ENCODE peak calls at places on chromosomes 5 and 9, in eight cellular contexts. Y is lower lobe of right lung; H is CD8-positive, alpha-beta memory T cell; F is body of pancreas; W is tibial nerve; J is GM23248; X is uterus; C is fibroblast of lung. A is an unnamed sample. For H3K9me3 and H3K4me1, the result is how much of the 10 kb centered on the place peaks cover.

GRCh38 chr5:149767278-149767550 is 37.1 kb downstream of the PPARGC1B start:
- DNase-seq in J (no peak), X (no peak), C (no peak), F (no peak), W (no peak), Y (no peak), H (no peak), A (no peak)

GRCh38 chr5:7078901-7079300 is 317.0 kb upstream of the ADCY2 start:
- DNase-seq in Y (no peak), H (no peak), C (no peak), F (no peak), J (peak), W (peak), X (no peak), A (no peak)

GRCh38 chr5:149037819-149038218 is 25.0 kb downstream of the SH3TC2 start:
- DNase-seq in C (no peak), X (no peak), Y (no peak), W (no peak), J (no peak), H (peak), F (no peak), A (no peak)

GRCh38 chr9:33703430-33704096 is 91.8 kb upstream of the PRSS3 start:
- DNase-seq in W (no peak), J (no peak), X (no peak), Y (no peak), F (no peak), C (no peak), H (no peak), A (no peak)

GRCh38 chr5:61228691-61229280 is 66.5 kb upstream of the SMIM15 start:
- DNase-seq in Y (no peak), C (peak), X (no peak), F (no peak), W (no peak), H (no peak), J (peak), A (no peak)

GRCh38 chr9:85224729-85225128 is 517.0 kb downstream of the AGTPBP1 start:
- DNase-seq in Y (no peak), W (no peak), F (no peak), J (peak), H (no peak), X (no peak), C (peak), A (no peak)

GRCh38 chr9:124780757-124781151 is 3.8 kb downstream of the OLFML2A start:
- DNase-seq in C (no peak), H (no peak), W (no peak), Y (no peak), J (no peak), F (no peak), X (peak), A (no peak)

GRCh38 chr9:107540167-107540566 is 50.6 kb upstream of the KLF4 start:
- DNase-seq in X (no peak), H (no peak), C (no peak), Y (no peak), F (no peak), J (peak), W (no peak), A (no peak)

GRCh38 chr5:95555553-95555952 is 652 bp downstream of the ARSK start:
- DNase-seq in W (no peak), X (no peak), F (no peak), Y (no peak), C (peak), H (no peak), J (peak), A (no peak)

GRCh38 chr5:53067641-53068040 is 41.9 kb downstream of the MOCS2 start:
- DNase-seq in H (no peak), X (no peak), C (peak), W (no peak), J (peak), Y (no peak), F (no peak), A (no peak)

GRCh38 chr5:60700347-60700815 is 415 bp upstream of the DEPDC1B start:
- DNase-seq in F (no peak), X (no peak), C (no peak), H (no peak), J (no peak), W (peak), Y (no peak), A (no peak)

GRCh38 chr9:121876658-121877271 is 216.3 kb downstream of the TTLL11 start:
- DNase-seq in C (peak), F (no peak), J (peak), W (no peak), H (no peak), X (no peak), Y (no peak), A (no peak)

GRCh38 chr5:171649002-171649401 is 136.6 kb upstream of the SMIM23 start:
- DNase-seq in J (no peak), F (no peak), H (no peak), X (no peak), C (no peak), Y (no peak), W (no peak), A (no peak)

GRCh38 chr9:111632051-111632450 is 917 bp downstream of the DNAJC25 start:
- DNase-seq in C (no peak), F (no peak), W (no peak), Y (no peak), H (no peak), X (no peak), J (peak), A (no peak)

GRCh38 chr9:79817469-79818004 is 245.8 kb downstream of the TLE4 start:
- DNase-seq in W (peak), Y (no peak), C (peak), H (no peak), F (no peak), J (no peak), X (no peak), A (peak)

GRCh38 chr5:177399903-177400868 is at the start of gene PFN3:
- DNase-seq in W (no peak), Y (no peak), C (peak), J (peak), F (no peak), H (no peak), X (no peak), A (peak)

DNA sequence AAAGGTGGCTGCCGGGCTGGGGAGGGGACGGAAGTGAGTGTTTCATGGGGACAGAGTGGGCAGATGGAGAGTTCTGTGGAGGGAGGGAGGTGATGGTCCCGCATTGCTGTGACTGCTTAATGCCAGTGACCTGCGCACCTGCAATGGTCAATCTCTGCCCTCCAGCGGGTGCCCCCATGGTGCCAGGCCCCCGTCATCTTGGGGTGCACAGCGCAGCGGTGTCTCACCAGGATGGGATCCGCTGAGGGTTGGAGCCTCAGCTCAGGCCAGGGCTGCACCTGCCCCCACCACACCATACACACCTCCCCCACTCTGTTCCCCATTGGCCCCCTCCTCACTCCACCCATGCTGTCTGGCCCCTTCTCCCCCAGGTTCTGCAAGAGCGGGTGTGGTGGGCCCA is 12.0 kb upstream of the CAMSAP1 start:
- DNase-seq in J (no peak), C (no peak), X (no peak), W (no peak), F (no peak), H (no peak), Y (no peak), A (no peak)
- H3K9me3 ChIP-seq in J (under half), C (under half), X (under half), W (half or more), F (under half), H (under half), Y (under half), A (under half)

GRCh38 chr9:133708123-133708769 is 29.9 kb downstream of the SARDH start:
- DNase-seq in J (no peak), X (no peak), H (no peak), F (no peak), Y (no peak), W (no peak), C (no peak), A (no peak)

GRCh38 chr9:133709716-133710571 is 28.2 kb downstream of the SARDH start:
- DNase-seq in W (no peak), C (no peak), J (no peak), H (no peak), F (no peak), X (no peak), Y (no peak), A (no peak)

GRCh38 chr9:133707065-133707760 is 30.9 kb downstream of the SARDH start:
- DNase-seq in W (peak), J (peak), C (peak), F (no peak), X (peak), Y (no peak), H (no peak), A (peak)

GRCh38 chr9:133707761-133708122 is 30.4 kb downstream of the SARDH start:
- DNase-seq in Y (no peak), F (no peak), J (no peak), X (no peak), W (no peak), H (no peak), C (no peak), A (no peak)

GRCh38 chr9:133708770-133709611 is 29.2 kb downstream of the SARDH start:
- DNase-seq in X (no peak), C (no peak), Y (no peak), J (no peak), W (no peak), H (peak), F (no peak), A (no peak)
- H3K4me1 ChIP-seq in X (under half), C (under half), Y (under half), J (under half), W (under half), H (under half), F (under half), A (under half)

DNA sequence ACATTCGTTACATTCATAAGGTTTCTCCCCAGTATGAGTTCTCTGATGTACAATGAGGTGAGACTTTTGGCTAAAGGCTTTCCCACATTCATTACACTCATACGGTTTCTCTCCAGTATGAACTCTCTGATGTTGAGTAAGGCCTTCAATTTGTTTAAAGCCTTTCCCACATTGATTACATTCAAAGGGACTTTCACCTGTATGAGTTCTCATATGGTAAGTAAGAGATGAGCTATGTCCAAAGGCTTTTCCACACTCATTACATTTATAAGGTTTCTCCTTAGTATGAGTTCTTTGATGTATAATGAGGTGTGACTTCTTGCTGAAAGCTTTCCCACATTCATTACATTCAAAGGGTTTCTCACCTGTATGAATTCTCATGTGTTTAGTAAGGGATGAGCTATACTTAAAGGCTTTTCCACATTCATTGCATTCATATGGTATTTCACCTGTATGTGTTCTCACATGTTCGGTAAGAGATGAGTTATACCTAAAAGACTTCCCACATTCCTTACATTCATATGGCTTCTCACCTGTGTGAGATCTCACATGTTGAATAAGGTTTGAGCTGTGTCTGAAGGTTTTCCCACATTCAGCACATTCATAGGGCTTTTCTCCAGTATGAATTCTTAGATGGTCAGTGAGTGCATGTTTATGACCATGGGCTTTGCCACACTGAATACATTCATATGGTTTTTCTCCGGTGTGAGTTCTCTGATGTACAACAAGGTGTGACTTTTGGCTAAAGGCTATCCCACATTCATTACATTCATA is 13.5 kb downstream of the ZFP37 start:
- DNase-seq in W (no peak), Y (no peak), H (no peak), F (no peak), C (peak), X (no peak), J (peak), A (no peak)
- H3K9me3 ChIP-seq in W (half or more), Y (half or more), H (half or more), F (half or more), C (under half), X (under half), J (under half), A (under half)

DNA sequence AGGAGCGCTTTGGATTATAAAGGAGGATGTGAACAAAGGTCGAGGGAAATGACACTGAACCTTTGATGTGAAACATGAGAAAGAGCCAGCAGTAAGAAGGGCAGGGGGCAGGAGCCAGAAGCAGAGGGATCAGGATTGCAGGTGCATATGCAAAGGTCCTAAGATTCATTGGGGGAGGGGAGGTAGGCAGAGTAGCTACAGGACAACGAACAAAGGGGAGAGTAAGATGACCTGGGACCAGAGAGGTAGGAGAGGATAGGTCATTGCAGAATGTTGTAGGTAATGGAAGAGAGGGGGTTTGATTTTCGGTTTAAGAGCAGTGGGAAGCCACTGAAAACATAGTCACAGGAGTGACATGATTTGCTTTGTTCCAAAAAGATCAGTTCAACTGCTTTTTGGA is 129.2 kb upstream of the TRPM3 start:
- DNase-seq in C (no peak), F (no peak), X (no peak), Y (no peak), W (no peak), J (no peak), H (no peak), A (no peak)
- H3K4me1 ChIP-seq in C (under half), F (under half), X (under half), Y (under half), W (under half), J (under half), H (under half), A (under half)